ENCODE peak calls at places on chromosome 19, in nine cellular contexts. A, X, P, B, Z, N, E, O and J are unnamed samples.
A peak's percentile ranks its signal among the peaks of the same experiment; 100 is the strongest.

GRCh38 chr19:41701401-41702075 is 6.9 kb upstream of the CEACAM5 start:
- DNase-seq in A (no peak), X (no peak), P (no peak), B (no peak), Z (no peak), N (no peak), E (no peak), O (no peak), J (no peak)

GRCh38 chr19:10891360-10892108 is 20.2 kb downstream of the CARM1 start:
- DNase-seq in A (no peak), X (no peak), P (no peak), B (no peak), Z (no peak), N (peak; percentile 42), E (no peak), O (no peak), J (no peak)

GRCh38 chr19:5062195-5062594 is 93.3 kb downstream of the KDM4B start:
- DNase-seq in A (no peak), X (no peak), P (no peak), B (no peak), Z (no peak), N (no peak), E (no peak), O (no peak), J (no peak)

GRCh38 chr19:5188548-5189317 is 151.9 kb downstream of the PTPRS start:
- DNase-seq in A (no peak), X (no peak), P (no peak), B (no peak), Z (no peak), N (no peak), E (no peak), O (no peak), J (no peak)

GRCh38 chr19:8441725-8442544 is 2.8 kb upstream of the HNRNPM start:
- DNase-seq in A (no peak), X (no peak), P (no peak), B (no peak), Z (no peak), N (no peak), E (no peak), O (no peak), J (no peak)

GRCh38 chr19:45884682-45885555 is 1.0 kb downstream of the IRF2BP1 start:
- DNase-seq in A (no peak), X (no peak), P (peak; percentile 16), B (no peak), Z (no peak), N (peak; percentile 31), E (no peak), O (no peak), J (no peak)

GRCh38 chr19:33503791-33504444 is 17.7 kb downstream of the PEPD start:
- DNase-seq in A (no peak), X (no peak), P (no peak), B (no peak), Z (no peak), N (no peak), E (no peak), O (no peak), J (no peak)

GRCh38 chr19:46926201-46927071 is 65.6 kb downstream of the ARHGAP35 start:
- DNase-seq in A (no peak), X (no peak), P (no peak), B (no peak), Z (no peak), N (no peak), E (no peak), O (no peak), J (no peak)

GRCh38 chr19:47901370-47901769 is 15.3 kb upstream of the SULT2A1 start:
- DNase-seq in A (no peak), X (no peak), P (no peak), B (no peak), Z (no peak), N (no peak), E (no peak), O (no peak), J (no peak)

GRCh38 chr19:28436320-28436719 is 776.6 kb downstream of the UQCRFS1 start:
- DNase-seq in A (no peak), X (no peak), P (no peak), B (no peak), Z (no peak), N (no peak), E (no peak), O (no peak), J (no peak)

GRCh38 chr19:21474671-21475181 is 30.7 kb upstream of the ZNF429 start:
- DNase-seq in A (no peak), X (peak; percentile 60), P (peak; percentile 24), B (peak; percentile 72), Z (no peak), N (peak; percentile 86), E (peak; percentile 90), O (no peak), J (peak; percentile 46)

GRCh38 chr19:34468400-34468799 is 13.2 kb upstream of the WTIP start:
- DNase-seq in A (no peak), X (no peak), P (no peak), B (no peak), Z (no peak), N (no peak), E (no peak), O (no peak), J (no peak)

GRCh38 chr19:927044-927706 is 1.3 kb downstream of the ARID3A start:
- DNase-seq in A (no peak), X (no peak), P (no peak), B (no peak), Z (no peak), N (peak; percentile 71), E (no peak), O (no peak), J (no peak)

GRCh38 chr19:46481947-46482346 is 10.6 kb upstream of the PNMA8A start:
- DNase-seq in A (no peak), X (no peak), P (no peak), B (no peak), Z (no peak), N (no peak), E (no peak), O (no peak), J (no peak)

GRCh38 chr19:29724102-29724641 is 9.1 kb upstream of the C19orf12 start:
- DNase-seq in A (peak; percentile 31), X (peak; percentile 59), P (no peak), B (peak; percentile 37), Z (no peak), N (no peak), E (no peak), O (no peak), J (no peak)

GRCh38 chr19:41351339-41352245 is 2.1 kb downstream of the TGFB1 start:
- DNase-seq in A (peak; percentile 80), X (peak; percentile 85), P (peak; percentile 35), B (peak; percentile 73), Z (no peak), N (peak; percentile 72), E (no peak), O (peak; percentile 59), J (no peak)

GRCh38 chr19:17556995-17557394 is 1.5 kb downstream of the COLGALT1 start:
- DNase-seq in A (no peak), X (no peak), P (no peak), B (no peak), Z (no peak), N (no peak), E (no peak), O (no peak), J (no peak)

GRCh38 chr19:51697169-51697776 is 4.1 kb downstream of the SPACA6 start:
- DNase-seq in A (no peak), X (no peak), P (no peak), B (no peak), Z (no peak), N (no peak), E (no peak), O (no peak), J (no peak)

GRCh38 chr19:42115705-42116104 is 16.5 kb downstream of the POU2F2 start:
- DNase-seq in A (no peak), X (no peak), P (no peak), B (no peak), Z (no peak), N (no peak), E (no peak), O (no peak), J (no peak)

GRCh38 chr19:42325896-42326771 is 699 bp downstream of the MEGF8 start:
- DNase-seq in A (no peak), X (peak; percentile 25), P (peak; percentile 45), B (no peak), Z (no peak), N (no peak), E (no peak), O (no peak), J (no peak)

GRCh38 chr19:41689993-41690800 is 2.1 kb upstream of the CEACAM7 start:
- DNase-seq in A (no peak), X (no peak), P (no peak), B (no peak), Z (no peak), N (no peak), E (no peak), O (no peak), J (no peak)

GRCh38 chr19:56837492-56837891 is 3.0 kb downstream of the PEG3 start:
- DNase-seq in A (no peak), X (no peak), P (peak; percentile 67), B (no peak), Z (no peak), N (peak; percentile 76), E (no peak), O (no peak), J (no peak)

GRCh38 chr19:7833225-7834156 is 3.5 kb downstream of the EVI5L start:
- DNase-seq in A (no peak), X (no peak), P (peak; percentile 8), B (no peak), Z (no peak), N (peak; percentile 77), E (no peak), O (no peak), J (no peak)